ENCODE peak calls at places on chromosomes 1 and 21, in four cellular contexts. One of them, this sample, is unnamed.

GRCh38 chr1:176701151-176701866 is 238.3 kb downstream of the PAPPA2 start:
- DNase-seq in Calu3: no peak
- DNase-seq in endothelial cell: no peak
- DNase-seq in foreskin fibroblast: no peak
- DNase-seq in this sample: no peak

GRCh38 chr21:44364151-44365053 is 11.0 kb downstream of the TRPM2 start:
- DNase-seq in Calu3: no peak
- DNase-seq in endothelial cell: no peak
- DNase-seq in foreskin fibroblast: no peak
- DNase-seq in this sample: no peak

GRCh38 chr1:229027158-229027557 is 243.8 kb upstream of the RAB4A start:
- DNase-seq in endothelial cell: no peak
- DNase-seq in Calu3: no peak
- DNase-seq in foreskin fibroblast: no peak
- DNase-seq in this sample: no peak

GRCh38 chr1:209800984-209801834 is 4.7 kb downstream of the IRF6 start:
- DNase-seq in endothelial cell: no peak
- DNase-seq in Calu3: no peak
- DNase-seq in foreskin fibroblast: no peak
- DNase-seq in this sample: no peak

GRCh38 chr1:223062177-223062576 is 80.9 kb downstream of the TLR5 start:
- DNase-seq in Calu3: no peak
- DNase-seq in endothelial cell: no peak
- DNase-seq in foreskin fibroblast: no peak
- DNase-seq in this sample: no peak

GRCh38 chr1:188170935-188171334 is 1342.2 kb downstream of the PLA2G4A start:
- DNase-seq in endothelial cell: no peak
- DNase-seq in foreskin fibroblast: no peak
- DNase-seq in Calu3: no peak
- DNase-seq in this sample: no peak

GRCh38 chr1:42844592-42845140 is 1.7 kb upstream of the ZNF691 start:
- DNase-seq in foreskin fibroblast: peak
- DNase-seq in Calu3: no peak
- DNase-seq in endothelial cell: no peak
- DNase-seq in this sample: no peak

GRCh38 chr1:181021155-181021554 is 1.5 kb downstream of the STX6 start:
- DNase-seq in foreskin fibroblast: no peak
- DNase-seq in endothelial cell: no peak
- DNase-seq in Calu3: no peak
- DNase-seq in this sample: no peak

GRCh38 chr1:155086856-155087535 is 8.4 kb downstream of the EFNA3 start:
- DNase-seq in endothelial cell: no peak
- DNase-seq in Calu3: no peak
- DNase-seq in foreskin fibroblast: no peak
- DNase-seq in this sample: no peak

GRCh38 chr1:78619446-78619802 is 824 bp upstream of the IFI44L start:
- DNase-seq in foreskin fibroblast: no peak
- DNase-seq in endothelial cell: no peak
- DNase-seq in Calu3: no peak
- DNase-seq in this sample: no peak

GRCh38 chr21:16800536-16800935 is 712.3 kb upstream of the CXADR start:
- DNase-seq in foreskin fibroblast: no peak
- DNase-seq in Calu3: no peak
- DNase-seq in endothelial cell: no peak
- DNase-seq in this sample: no peak

GRCh38 chr1:210222288-210223006 is 10.1 kb upstream of the SERTAD4 start:
- DNase-seq in Calu3: peak
- DNase-seq in foreskin fibroblast: no peak
- DNase-seq in endothelial cell: no peak
- DNase-seq in this sample: no peak

GRCh38 chr1:24091971-24092482 is 19.9 kb downstream of the MYOM3 start:
- DNase-seq in Calu3: no peak
- DNase-seq in foreskin fibroblast: no peak
- DNase-seq in endothelial cell: no peak
- DNase-seq in this sample: no peak

GRCh38 chr1:203057831-203058673 is 27.8 kb downstream of the MYOG start:
- DNase-seq in Calu3: no peak
- DNase-seq in foreskin fibroblast: peak
- DNase-seq in endothelial cell: no peak
- DNase-seq in this sample: no peak

GRCh38 chr1:10939654-10940450 is 72.6 kb upstream of the TARDBP start:
- DNase-seq in Calu3: no peak
- DNase-seq in endothelial cell: no peak
- DNase-seq in foreskin fibroblast: no peak
- DNase-seq in this sample: no peak

GRCh38 chr1:92968138-92969032 is 7.1 kb upstream of the DIPK1A start:
- DNase-seq in foreskin fibroblast: no peak
- DNase-seq in Calu3: peak
- DNase-seq in endothelial cell: no peak
- DNase-seq in this sample: no peak

GRCh38 chr1:1929102-1929638 is 10.1 kb upstream of the TMEM52 start:
- DNase-seq in Calu3: no peak
- DNase-seq in foreskin fibroblast: no peak
- DNase-seq in endothelial cell: no peak
- DNase-seq in this sample: no peak

GRCh38 chr1:17922833-17923232 is 167.7 kb downstream of the ACTL8 start:
- DNase-seq in endothelial cell: peak
- DNase-seq in Calu3: peak
- DNase-seq in foreskin fibroblast: no peak
- DNase-seq in this sample: no peak

GRCh38 chr1:145959333-145959732 is 1.5 kb upstream of the LIX1L start:
- DNase-seq in endothelial cell: no peak
- DNase-seq in Calu3: no peak
- DNase-seq in foreskin fibroblast: no peak
- DNase-seq in this sample: no peak

GRCh38 chr1:16172964-16173446 is 17.1 kb upstream of the EPHA2 start:
- DNase-seq in Calu3: no peak
- DNase-seq in endothelial cell: no peak
- DNase-seq in foreskin fibroblast: no peak
- DNase-seq in this sample: peak

GRCh38 chr1:200724064-200724463 is 14.6 kb upstream of the CAMSAP2 start:
- DNase-seq in foreskin fibroblast: peak
- DNase-seq in Calu3: no peak
- DNase-seq in endothelial cell: no peak
- DNase-seq in this sample: no peak

GRCh38 chr21:43634618-43635017 is 24.7 kb downstream of the HSF2BP start:
- DNase-seq in foreskin fibroblast: peak
- DNase-seq in endothelial cell: no peak
- DNase-seq in Calu3: no peak
- DNase-seq in this sample: no peak

GRCh38 chr21:31151682-31152081 is 113.4 kb upstream of the KRTAP19-8 start:
- DNase-seq in endothelial cell: no peak
- DNase-seq in foreskin fibroblast: no peak
- DNase-seq in Calu3: no peak
- DNase-seq in this sample: no peak

GRCh38 chr1:236206548-236206947 is 64.2 kb downstream of the GPR137B start:
- DNase-seq in endothelial cell: peak
- DNase-seq in Calu3: no peak
- DNase-seq in foreskin fibroblast: no peak
- DNase-seq in this sample: no peak

GRCh38 chr1:83497563-83497962 is 501.4 kb downstream of the TTLL7 start:
- DNase-seq in foreskin fibroblast: no peak
- DNase-seq in Calu3: no peak
- DNase-seq in endothelial cell: peak
- DNase-seq in this sample: no peak

GRCh38 chr1:17575786-17576584 is 36.5 kb downstream of the ARHGEF10L start:
- DNase-seq in foreskin fibroblast: no peak
- DNase-seq in endothelial cell: no peak
- DNase-seq in Calu3: no peak
- DNase-seq in this sample: no peak

GRCh38 chr1:31183927-31184554 is 55.6 kb downstream of the NKAIN1 start:
- DNase-seq in endothelial cell: peak
- DNase-seq in Calu3: peak
- DNase-seq in foreskin fibroblast: peak
- DNase-seq in this sample: peak

GRCh38 chr21:42258150-42258884 is 39.4 kb downstream of the ABCG1 start:
- DNase-seq in foreskin fibroblast: peak
- DNase-seq in Calu3: peak
- DNase-seq in endothelial cell: peak
- DNase-seq in this sample: peak

GRCh38 chr1:198771562-198772153 is 132.8 kb downstream of the PTPRC start:
- DNase-seq in Calu3: peak
- DNase-seq in endothelial cell: peak
- DNase-seq in foreskin fibroblast: no peak
- DNase-seq in this sample: peak

GRCh38 chr1:56506314-56506743 is 73.0 kb downstream of the PLPP3 start:
- DNase-seq in Calu3: no peak
- DNase-seq in endothelial cell: peak
- DNase-seq in foreskin fibroblast: no peak
- DNase-seq in this sample: no peak

GRCh38 chr1:48680411-48681035 is 96.2 kb downstream of the BEND5 start:
- DNase-seq in Calu3: no peak
- DNase-seq in foreskin fibroblast: no peak
- DNase-seq in endothelial cell: no peak
- DNase-seq in this sample: no peak

GRCh38 chr1:91124290-91124975 is 102.6 kb upstream of the ZNF644 start:
- DNase-seq in endothelial cell: no peak
- DNase-seq in foreskin fibroblast: no peak
- DNase-seq in Calu3: no peak
- DNase-seq in this sample: no peak

GRCh38 chr1:7111855-7112254 is 326.6 kb downstream of the CAMTA1 start:
- DNase-seq in foreskin fibroblast: no peak
- DNase-seq in Calu3: no peak
- DNase-seq in endothelial cell: no peak
- DNase-seq in this sample: no peak

GRCh38 chr1:199041173-199041914 is 402.5 kb downstream of the PTPRC start:
- DNase-seq in endothelial cell: no peak
- DNase-seq in Calu3: no peak
- DNase-seq in foreskin fibroblast: no peak
- DNase-seq in this sample: no peak

GRCh38 chr21:45482899-45483821 is 59.1 kb downstream of the SLC19A1 start:
- DNase-seq in foreskin fibroblast: no peak
- DNase-seq in Calu3: no peak
- DNase-seq in endothelial cell: no peak
- DNase-seq in this sample: no peak

GRCh38 chr1:53061123-53061858 is 722 bp upstream of the PODN start:
- DNase-seq in foreskin fibroblast: no peak
- DNase-seq in endothelial cell: no peak
- DNase-seq in Calu3: no peak
- DNase-seq in this sample: no peak

GRCh38 chr1:95534985-95535384 is 301.0 kb downstream of the RWDD3 start:
- DNase-seq in Calu3: no peak
- DNase-seq in foreskin fibroblast: no peak
- DNase-seq in endothelial cell: no peak
- DNase-seq in this sample: no peak

GRCh38 chr1:68828013-68828412 is 331.1 kb upstream of the DEPDC1 start:
- DNase-seq in Calu3: no peak
- DNase-seq in foreskin fibroblast: no peak
- DNase-seq in endothelial cell: no peak
- DNase-seq in this sample: no peak
- TF ChIP-seq CTCF in Calu3: no peak
- TF ChIP-seq CTCF in foreskin fibroblast: no peak
- TF ChIP-seq CTCF in endothelial cell: no peak
- TF ChIP-seq CTCF in this sample: no peak

GRCh38 chr1:227240983-227241382 is 77.3 kb downstream of the CDC42BPA start:
- DNase-seq in foreskin fibroblast: no peak
- DNase-seq in Calu3: no peak
- DNase-seq in endothelial cell: no peak
- DNase-seq in this sample: no peak

DNA sequence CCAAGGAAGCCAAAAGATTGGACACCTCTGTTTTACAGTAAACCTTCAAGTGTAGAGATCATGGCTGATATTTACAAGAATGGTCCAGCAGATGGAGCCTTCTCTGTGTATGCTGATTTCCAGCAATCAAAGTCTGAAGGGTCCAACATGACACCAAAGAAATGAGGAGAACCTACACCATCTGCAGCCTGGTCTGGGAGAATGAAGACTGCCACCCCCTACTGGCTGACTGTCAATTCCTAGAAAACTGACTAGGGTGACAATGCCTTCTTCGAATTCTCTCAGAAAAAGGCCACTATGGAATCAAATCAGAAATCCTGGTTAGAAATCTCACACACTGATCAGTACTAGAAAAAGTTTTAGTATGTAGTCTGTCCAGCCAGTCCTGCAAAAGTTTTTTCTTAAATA is 83.3 kb downstream of the CDC42BPA start:
- DNase-seq in endothelial cell: peak
- DNase-seq in Calu3: peak
- DNase-seq in foreskin fibroblast: peak
- DNase-seq in this sample: peak
- TF ChIP-seq CTCF in endothelial cell: peak
- TF ChIP-seq CTCF in Calu3: peak
- TF ChIP-seq CTCF in foreskin fibroblast: peak
- TF ChIP-seq CTCF in this sample: peak

GRCh38 chr1:40182956-40183710 is 21.9 kb downstream of the RLF start:
- DNase-seq in endothelial cell: peak
- DNase-seq in Calu3: peak
- DNase-seq in foreskin fibroblast: no peak
- DNase-seq in this sample: peak
- TF ChIP-seq CTCF in endothelial cell: peak
- TF ChIP-seq CTCF in Calu3: peak
- TF ChIP-seq CTCF in foreskin fibroblast: peak
- TF ChIP-seq CTCF in this sample: no peak

GRCh38 chr1:153658400-153659174 is at the start of gene SNAPIN:
- DNase-seq in foreskin fibroblast: peak
- DNase-seq in Calu3: peak
- DNase-seq in endothelial cell: peak
- DNase-seq in this sample: peak

GRCh38 chr1:153659175-153659534 is 652 bp downstream of the SNAPIN start:
- DNase-seq in Calu3: no peak
- DNase-seq in foreskin fibroblast: no peak
- DNase-seq in endothelial cell: no peak
- DNase-seq in this sample: no peak

GRCh38 chr1:153652795-153653507 is 5.6 kb upstream of the SNAPIN start:
- DNase-seq in endothelial cell: no peak
- DNase-seq in Calu3: no peak
- DNase-seq in foreskin fibroblast: peak
- DNase-seq in this sample: no peak

GRCh38 chr1:153651771-153652170 is 6.7 kb upstream of the SNAPIN start:
- DNase-seq in foreskin fibroblast: no peak
- DNase-seq in endothelial cell: no peak
- DNase-seq in Calu3: no peak
- DNase-seq in this sample: no peak

GRCh38 chr1:153655333-153655732 is 3.2 kb upstream of the SNAPIN start:
- DNase-seq in endothelial cell: no peak
- DNase-seq in foreskin fibroblast: no peak
- DNase-seq in Calu3: no peak
- DNase-seq in this sample: peak
- TF ChIP-seq CTCF in endothelial cell: no peak
- TF ChIP-seq CTCF in foreskin fibroblast: no peak
- TF ChIP-seq CTCF in Calu3: no peak
- TF ChIP-seq CTCF in this sample: no peak